ENCODE peak calls at places on chromosomes 12 and 14, in four cellular contexts. One of them, this sample, is unnamed.
A peak's percentile ranks its signal among the peaks of the same experiment; 100 is the strongest.

GRCh38 chr14:75399819-75400678 is 27.8 kb upstream of the JDP2 start:
- DNase-seq in WTC11: no peak
- DNase-seq in K562: no peak
- DNase-seq in HepG2: no peak
- DNase-seq in this sample: no peak

GRCh38 chr12:89417246-89417977 is 65.1 kb upstream of the DUSP6 start:
- DNase-seq in WTC11: no peak
- DNase-seq in K562: no peak
- DNase-seq in HepG2: no peak
- DNase-seq in this sample: no peak

GRCh38 chr14:74506408-74506807 is 12.8 kb downstream of the ISCA2 start:
- DNase-seq in WTC11: no peak
- DNase-seq in K562: no peak
- DNase-seq in HepG2: no peak
- DNase-seq in this sample: no peak

GRCh38 chr12:52151859-52152783 is 39.7 kb downstream of the KRT80 start:
- DNase-seq in WTC11: peak; percentile 88
- DNase-seq in K562: peak; percentile 93
- DNase-seq in HepG2: no peak
- DNase-seq in this sample: peak; percentile 82

GRCh38 chr12:14841761-14842160 is 1.6 kb downstream of the ART4 start:
- DNase-seq in WTC11: no peak
- DNase-seq in K562: no peak
- DNase-seq in HepG2: peak; percentile 85
- DNase-seq in this sample: no peak

GRCh38 chr12:42666671-42667243 is 77.2 kb upstream of the PRICKLE1 start:
- DNase-seq in WTC11: no peak
- DNase-seq in K562: no peak
- DNase-seq in HepG2: no peak
- DNase-seq in this sample: peak; percentile 15

GRCh38 chr14:64826333-64826732 is 53.4 kb downstream of the SPTB start:
- DNase-seq in WTC11: no peak
- DNase-seq in K562: no peak
- DNase-seq in HepG2: no peak
- DNase-seq in this sample: no peak

GRCh38 chr12:98232753-98233385 is 282.5 kb upstream of the TMPO start:
- DNase-seq in WTC11: no peak
- DNase-seq in K562: no peak
- DNase-seq in HepG2: peak; percentile 25
- DNase-seq in this sample: no peak

GRCh38 chr12:116537149-116537904 is 21.9 kb upstream of the MAP1LC3B2 start:
- DNase-seq in WTC11: no peak
- DNase-seq in K562: no peak
- DNase-seq in HepG2: no peak
- DNase-seq in this sample: no peak

GRCh38 chr14:60002819-60003492 is 83.0 kb downstream of the LRRC9 start:
- DNase-seq in WTC11: no peak
- DNase-seq in K562: no peak
- DNase-seq in HepG2: peak; percentile 0
- DNase-seq in this sample: no peak
- TF ChIP-seq ELF4 in WTC11: no peak
- TF ChIP-seq ELF4 in K562: no peak
- TF ChIP-seq ELF4 in HepG2: no peak
- TF ChIP-seq ELF4 in this sample: no peak

GRCh38 chr12:108734200-108734906 is 3.0 kb upstream of the CORO1C start:
- DNase-seq in WTC11: no peak
- DNase-seq in K562: no peak
- DNase-seq in HepG2: peak; percentile 98
- DNase-seq in this sample: no peak
- TF ChIP-seq ELF4 in WTC11: no peak
- TF ChIP-seq ELF4 in K562: no peak
- TF ChIP-seq ELF4 in HepG2: peak; percentile 56
- TF ChIP-seq ELF4 in this sample: no peak

GRCh38 chr14:22218729-22219128 is 370.3 kb downstream of the DAD1 start:
- DNase-seq in WTC11: no peak
- DNase-seq in K562: no peak
- DNase-seq in HepG2: no peak
- DNase-seq in this sample: no peak

GRCh38 chr14:22221508-22221907 is 367.5 kb downstream of the DAD1 start:
- DNase-seq in WTC11: no peak
- DNase-seq in K562: peak; percentile 7
- DNase-seq in HepG2: peak; percentile 39
- DNase-seq in this sample: peak; percentile 35

GRCh38 chr14:22225526-22226133 is 363.4 kb downstream of the DAD1 start:
- DNase-seq in WTC11: no peak
- DNase-seq in K562: no peak
- DNase-seq in HepG2: no peak
- DNase-seq in this sample: no peak

GRCh38 chr14:22226381-22226780 is 362.6 kb downstream of the DAD1 start:
- DNase-seq in WTC11: no peak
- DNase-seq in K562: no peak
- DNase-seq in HepG2: no peak
- DNase-seq in this sample: no peak

GRCh38 chr14:22220427-22220826 is 368.6 kb downstream of the DAD1 start:
- DNase-seq in WTC11: no peak
- DNase-seq in K562: no peak
- DNase-seq in HepG2: no peak
- DNase-seq in this sample: no peak
- TF ChIP-seq ELF4 in WTC11: no peak
- TF ChIP-seq ELF4 in K562: no peak
- TF ChIP-seq ELF4 in HepG2: no peak
- TF ChIP-seq ELF4 in this sample: no peak

DNA sequence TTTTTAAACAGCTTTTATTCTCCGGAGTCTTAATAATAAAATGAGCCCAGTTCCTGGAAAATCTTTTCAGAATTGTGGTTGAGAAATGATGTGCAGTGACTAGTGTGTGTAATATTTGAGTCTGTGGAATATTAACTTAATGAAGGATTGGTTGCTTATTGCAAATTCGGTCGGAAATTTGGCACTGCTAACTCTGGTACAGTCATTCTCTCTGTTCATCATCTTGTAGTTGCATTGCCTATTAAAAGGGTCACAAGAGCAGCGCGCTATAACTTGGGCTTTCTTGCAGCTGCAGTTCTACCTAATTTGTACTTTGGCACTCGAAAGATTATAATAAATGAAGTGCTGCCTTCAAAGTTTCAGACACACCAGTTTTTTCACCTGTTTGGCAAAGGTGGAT is 146.0 kb downstream of the FLRT2 start:
- DNase-seq in WTC11: no peak
- DNase-seq in K562: no peak
- DNase-seq in HepG2: no peak
- DNase-seq in this sample: no peak
- TF ChIP-seq ELF4 in WTC11: no peak
- TF ChIP-seq ELF4 in K562: no peak
- TF ChIP-seq ELF4 in HepG2: no peak
- TF ChIP-seq ELF4 in this sample: no peak

DNA sequence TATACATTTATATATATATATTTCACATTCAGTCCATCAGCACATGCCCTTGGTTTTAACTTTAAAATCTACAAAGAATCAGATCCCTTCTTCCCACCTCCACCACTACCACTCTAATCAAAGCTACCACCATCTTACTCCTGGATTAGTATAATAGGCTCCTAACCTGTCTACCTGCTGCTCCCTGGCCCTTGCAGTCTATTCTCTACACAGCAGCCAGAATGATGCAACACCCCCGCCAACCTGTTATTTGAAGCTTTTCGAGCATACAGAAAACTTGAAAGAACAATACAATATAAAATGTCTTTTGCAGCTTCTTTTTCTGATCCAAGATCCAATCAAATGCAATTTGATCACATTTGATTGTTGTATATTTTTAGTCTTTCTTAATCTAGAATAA is 165.9 kb upstream of the HMGA2 start:
- DNase-seq in WTC11: no peak
- DNase-seq in K562: no peak
- DNase-seq in HepG2: no peak
- DNase-seq in this sample: no peak
- TF ChIP-seq ELF4 in WTC11: no peak
- TF ChIP-seq ELF4 in K562: no peak
- TF ChIP-seq ELF4 in HepG2: no peak
- TF ChIP-seq ELF4 in this sample: no peak

GRCh38 chr12:93089805-93090569 is 160.9 kb upstream of the EEA1 start:
- DNase-seq in WTC11: no peak
- DNase-seq in K562: peak; percentile 51
- DNase-seq in HepG2: no peak
- DNase-seq in this sample: no peak
- TF ChIP-seq ELF4 in WTC11: no peak
- TF ChIP-seq ELF4 in K562: no peak
- TF ChIP-seq ELF4 in HepG2: no peak
- TF ChIP-seq ELF4 in this sample: no peak